ENCODE peak calls at places on chromosomes 4 and X, in eight cellular contexts. One of them, this sample, is unnamed.

GRCh38 chr4:142463195-142463594 is 382.9 kb downstream of the INPP4B start:
- DNase-seq in Peyer's patch: no peak
- DNase-seq in ovary: no peak
- DNase-seq in H1: no peak
- DNase-seq in NB4: no peak
- DNase-seq in IMR-90: no peak
- DNase-seq in heart left ventricle: no peak
- DNase-seq in sigmoid colon: no peak
- DNase-seq in this sample: no peak

GRCh38 chr4:42018451-42018850 is 28.1 kb downstream of the SLC30A9 start:
- DNase-seq in Peyer's patch: no peak
- DNase-seq in ovary: no peak
- DNase-seq in H1: no peak
- DNase-seq in NB4: no peak
- DNase-seq in IMR-90: no peak
- DNase-seq in heart left ventricle: no peak
- DNase-seq in sigmoid colon: no peak
- DNase-seq in this sample: no peak

GRCh38 chr4:142893012-142893411 is 46.9 kb upstream of the INPP4B start:
- DNase-seq in Peyer's patch: no peak
- DNase-seq in ovary: no peak
- DNase-seq in H1: no peak
- DNase-seq in NB4: no peak
- DNase-seq in IMR-90: no peak
- DNase-seq in heart left ventricle: no peak
- DNase-seq in sigmoid colon: no peak
- DNase-seq in this sample: no peak

GRCh38 chr4:141711211-141711610 is 74.8 kb downstream of the IL15 start:
- DNase-seq in Peyer's patch: no peak
- DNase-seq in ovary: no peak
- DNase-seq in H1: no peak
- DNase-seq in NB4: peak
- DNase-seq in IMR-90: peak
- DNase-seq in heart left ventricle: no peak
- DNase-seq in sigmoid colon: no peak
- DNase-seq in this sample: no peak

GRCh38 chr4:124711469-124712416 is 789 bp downstream of the ANKRD50 start:
- DNase-seq in Peyer's patch: peak
- DNase-seq in ovary: no peak
- DNase-seq in H1: peak
- DNase-seq in NB4: peak
- DNase-seq in IMR-90: peak
- DNase-seq in heart left ventricle: peak
- DNase-seq in sigmoid colon: peak
- DNase-seq in this sample: no peak

GRCh38 chr4:96347582-96347981 is 507.7 kb downstream of the PDHA2 start:
- DNase-seq in Peyer's patch: no peak
- DNase-seq in ovary: no peak
- DNase-seq in H1: no peak
- DNase-seq in NB4: no peak
- DNase-seq in IMR-90: no peak
- DNase-seq in heart left ventricle: no peak
- DNase-seq in sigmoid colon: no peak
- DNase-seq in this sample: no peak

GRCh38 chr4:14130551-14130950 is 503.0 kb upstream of the BOD1L1 start:
- DNase-seq in Peyer's patch: no peak
- DNase-seq in ovary: no peak
- DNase-seq in H1: no peak
- DNase-seq in NB4: no peak
- DNase-seq in IMR-90: peak
- DNase-seq in heart left ventricle: no peak
- DNase-seq in sigmoid colon: no peak
- DNase-seq in this sample: no peak

GRCh38 chr4:113951263-113951662 is 28.2 kb downstream of the ARSJ start:
- DNase-seq in Peyer's patch: no peak
- DNase-seq in ovary: peak
- DNase-seq in H1: no peak
- DNase-seq in NB4: no peak
- DNase-seq in IMR-90: peak
- DNase-seq in heart left ventricle: peak
- DNase-seq in sigmoid colon: no peak
- DNase-seq in this sample: no peak

GRCh38 chr4:106266201-106266600 is 49.8 kb downstream of the TBCK start:
- DNase-seq in Peyer's patch: no peak
- DNase-seq in ovary: no peak
- DNase-seq in H1: no peak
- DNase-seq in NB4: peak
- DNase-seq in IMR-90: peak
- DNase-seq in heart left ventricle: no peak
- DNase-seq in sigmoid colon: no peak
- DNase-seq in this sample: no peak

GRCh38 chr4:92952426-92952825 is 648.7 kb downstream of the GRID2 start:
- DNase-seq in Peyer's patch: no peak
- DNase-seq in ovary: no peak
- DNase-seq in H1: no peak
- DNase-seq in NB4: no peak
- DNase-seq in IMR-90: no peak
- DNase-seq in heart left ventricle: no peak
- DNase-seq in sigmoid colon: no peak
- DNase-seq in this sample: no peak

GRCh38 chr4:110527156-110527555 is 51.2 kb downstream of the ENPEP start:
- DNase-seq in Peyer's patch: no peak
- DNase-seq in ovary: no peak
- DNase-seq in H1: no peak
- DNase-seq in NB4: no peak
- DNase-seq in IMR-90: no peak
- DNase-seq in heart left ventricle: no peak
- DNase-seq in sigmoid colon: no peak
- DNase-seq in this sample: no peak

GRCh38 chrX:136273986-136274385 is 22.8 kb upstream of the MAP7D3 start:
- DNase-seq in Peyer's patch: no peak
- DNase-seq in ovary: no peak
- DNase-seq in H1: no peak
- DNase-seq in NB4: no peak
- DNase-seq in IMR-90: no peak
- DNase-seq in heart left ventricle: no peak
- DNase-seq in sigmoid colon: no peak
- DNase-seq in this sample: no peak

GRCh38 chr4:152033621-152034020 is 272.8 kb upstream of the GATB start:
- DNase-seq in Peyer's patch: no peak
- DNase-seq in ovary: no peak
- DNase-seq in H1: no peak
- DNase-seq in NB4: no peak
- DNase-seq in IMR-90: peak
- DNase-seq in heart left ventricle: peak
- DNase-seq in sigmoid colon: no peak
- DNase-seq in this sample: no peak

DNA sequence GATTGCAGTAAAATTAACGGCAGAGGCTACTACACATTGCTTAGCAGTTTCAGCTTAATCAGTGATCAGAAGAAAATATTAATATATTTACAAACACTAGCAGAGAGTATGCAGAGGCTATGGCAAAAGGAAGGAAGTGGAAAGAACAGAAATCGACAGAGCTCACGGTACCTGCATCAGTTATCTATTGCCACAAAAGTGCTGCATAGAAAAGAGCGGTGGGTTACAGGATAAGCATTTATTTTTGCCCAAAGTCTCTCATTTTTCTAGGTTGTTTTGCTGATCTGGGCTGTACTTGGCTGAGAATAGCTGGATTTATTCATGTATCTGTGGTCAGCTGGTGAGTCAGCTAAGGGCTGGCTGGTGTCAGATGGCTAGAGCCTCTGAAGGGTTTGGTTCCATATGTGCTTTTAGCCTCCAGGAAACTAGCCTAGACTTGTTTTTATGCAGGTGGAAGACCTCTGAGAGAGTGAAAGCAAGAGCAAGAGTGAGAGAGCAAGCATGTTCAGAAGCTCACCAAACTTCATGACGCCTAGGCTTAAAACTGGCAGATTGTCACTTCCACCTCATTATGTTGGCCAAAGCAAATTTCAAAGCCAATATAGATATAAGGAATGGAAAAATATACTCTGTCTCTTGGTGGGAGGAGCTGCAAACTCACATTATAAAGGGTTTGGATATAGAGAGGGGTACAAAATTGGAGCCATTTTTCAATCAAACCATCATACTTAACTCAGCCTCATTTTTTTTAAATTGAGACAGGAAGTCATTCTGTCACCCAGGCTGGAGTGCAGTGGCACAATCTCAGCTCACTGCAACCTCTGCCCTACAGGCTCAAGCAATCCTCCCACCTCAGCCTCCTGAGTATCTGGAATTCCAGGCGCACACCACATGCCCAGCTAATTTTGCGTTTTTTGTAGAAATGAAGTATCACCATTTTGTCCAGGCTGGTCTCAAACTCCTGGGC is 153.2 kb upstream of the RPL34 start:
- DNase-seq in Peyer's patch: no peak
- DNase-seq in ovary: no peak
- DNase-seq in H1: no peak
- DNase-seq in NB4: no peak
- DNase-seq in IMR-90: peak
- DNase-seq in heart left ventricle: no peak
- DNase-seq in sigmoid colon: no peak
- DNase-seq in this sample: no peak
- H3K4me3 ChIP-seq in Peyer's patch: no peak
- H3K4me3 ChIP-seq in ovary: no peak
- H3K4me3 ChIP-seq in H1: no peak
- H3K4me3 ChIP-seq in NB4: no peak
- H3K4me3 ChIP-seq in IMR-90: no peak
- H3K4me3 ChIP-seq in heart left ventricle: no peak
- H3K4me3 ChIP-seq in sigmoid colon: no peak
- H3K4me3 ChIP-seq in this sample: no peak

GRCh38 chr4:589219-589963 is 13.3 kb upstream of the TMEM271 start:
- DNase-seq in Peyer's patch: no peak
- DNase-seq in ovary: no peak
- DNase-seq in H1: no peak
- DNase-seq in NB4: no peak
- DNase-seq in IMR-90: no peak
- DNase-seq in heart left ventricle: no peak
- DNase-seq in sigmoid colon: no peak
- DNase-seq in this sample: no peak
- TF ChIP-seq CTCF in Peyer's patch: no peak
- TF ChIP-seq CTCF in ovary: no peak
- TF ChIP-seq CTCF in H1: no peak
- TF ChIP-seq CTCF in NB4: no peak
- TF ChIP-seq CTCF in IMR-90: no peak
- TF ChIP-seq CTCF in heart left ventricle: no peak
- TF ChIP-seq CTCF in sigmoid colon: no peak
- TF ChIP-seq CTCF in this sample: no peak

GRCh38 chr4:38674206-38675144 is 10.5 kb downstream of the KLF3 start:
- DNase-seq in Peyer's patch: no peak
- DNase-seq in ovary: no peak
- DNase-seq in H1: no peak
- DNase-seq in NB4: peak
- DNase-seq in IMR-90: no peak
- DNase-seq in heart left ventricle: no peak
- DNase-seq in sigmoid colon: no peak
- DNase-seq in this sample: no peak

GRCh38 chr4:38671594-38671943 is 7.6 kb downstream of the KLF3 start:
- DNase-seq in Peyer's patch: no peak
- DNase-seq in ovary: no peak
- DNase-seq in H1: no peak
- DNase-seq in NB4: no peak
- DNase-seq in IMR-90: no peak
- DNase-seq in heart left ventricle: no peak
- DNase-seq in sigmoid colon: no peak
- DNase-seq in this sample: no peak

GRCh38 chr4:38670939-38671593 is 7.1 kb downstream of the KLF3 start:
- DNase-seq in Peyer's patch: no peak
- DNase-seq in ovary: no peak
- DNase-seq in H1: no peak
- DNase-seq in NB4: peak
- DNase-seq in IMR-90: no peak
- DNase-seq in heart left ventricle: no peak
- DNase-seq in sigmoid colon: no peak
- DNase-seq in this sample: no peak

GRCh38 chr4:38673109-38673978 is 9.3 kb downstream of the KLF3 start:
- DNase-seq in Peyer's patch: peak
- DNase-seq in ovary: peak
- DNase-seq in H1: no peak
- DNase-seq in NB4: no peak
- DNase-seq in IMR-90: no peak
- DNase-seq in heart left ventricle: peak
- DNase-seq in sigmoid colon: no peak
- DNase-seq in this sample: peak

DNA sequence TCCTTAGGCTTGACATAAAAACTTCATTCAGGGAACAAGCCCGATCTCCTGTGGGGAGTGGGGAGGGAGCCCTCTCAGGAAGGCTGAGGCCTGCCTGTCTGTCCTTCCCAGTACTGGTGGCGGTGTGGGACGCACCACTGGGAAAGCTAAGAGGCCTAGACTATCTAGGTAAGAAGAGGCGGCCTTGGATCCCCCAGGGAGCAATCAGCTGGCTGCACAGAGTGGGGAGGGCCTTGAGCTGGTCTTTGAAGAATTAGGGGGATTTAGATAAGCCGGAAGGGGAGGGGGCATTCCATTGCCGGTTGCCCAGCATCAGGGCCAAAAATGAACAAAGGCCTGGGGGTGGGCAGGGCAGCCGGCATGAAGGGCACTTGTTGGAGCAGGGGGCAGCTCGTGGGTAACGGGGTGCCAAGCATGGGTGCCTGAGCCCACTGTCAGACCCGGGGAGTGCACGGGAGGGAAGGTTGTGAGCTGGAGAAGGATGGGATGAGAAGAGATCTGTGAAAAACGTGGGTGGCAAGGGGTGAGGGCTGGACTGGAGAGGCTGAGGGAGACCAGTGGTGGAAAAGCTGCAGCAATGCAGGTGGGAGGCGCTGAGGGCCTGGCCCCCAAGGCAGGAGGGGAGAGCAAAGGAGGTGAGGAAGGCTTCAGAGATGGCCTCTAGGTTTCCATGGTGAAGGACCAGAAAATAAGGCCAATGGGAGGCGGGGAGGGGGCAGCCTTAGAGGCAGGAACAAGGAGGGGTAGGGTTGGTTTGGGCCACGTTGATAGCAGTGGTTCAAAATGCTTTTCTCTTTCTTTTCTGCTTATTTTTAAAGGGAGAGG is 8.5 kb downstream of the KLF3 start:
- DNase-seq in Peyer's patch: no peak
- DNase-seq in ovary: peak
- DNase-seq in H1: no peak
- DNase-seq in NB4: no peak
- DNase-seq in IMR-90: no peak
- DNase-seq in heart left ventricle: peak
- DNase-seq in sigmoid colon: no peak
- DNase-seq in this sample: no peak
- TF ChIP-seq POLR2A in Peyer's patch: no peak
- TF ChIP-seq POLR2A in ovary: no peak
- TF ChIP-seq POLR2A in H1: no peak
- TF ChIP-seq POLR2A in NB4: no peak
- TF ChIP-seq POLR2A in IMR-90: no peak
- TF ChIP-seq POLR2A in heart left ventricle: no peak
- TF ChIP-seq POLR2A in sigmoid colon: no peak
- TF ChIP-seq POLR2A in this sample: no peak

DNA sequence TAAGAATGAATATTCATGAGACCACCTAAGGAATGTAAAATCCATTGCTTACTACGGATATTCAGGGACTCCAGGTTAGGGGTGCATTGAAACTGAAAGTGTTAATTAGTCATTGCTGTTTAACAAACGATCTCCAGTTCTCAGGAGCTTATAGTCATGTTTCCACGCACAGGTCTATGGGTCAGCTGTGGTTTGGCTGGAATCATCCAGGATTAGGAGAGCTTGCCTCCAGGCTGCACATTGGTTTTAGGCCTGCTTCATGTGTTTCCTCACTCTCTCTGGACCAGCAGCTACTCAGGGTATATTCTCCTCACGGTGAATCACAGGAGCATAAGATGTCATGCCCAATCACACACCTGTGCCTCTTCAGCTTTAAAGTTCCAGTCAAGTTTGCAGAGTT is 98.9 kb downstream of the ATXN3L start:
- DNase-seq in Peyer's patch: no peak
- DNase-seq in ovary: no peak
- DNase-seq in H1: no peak
- DNase-seq in NB4: no peak
- DNase-seq in IMR-90: peak
- DNase-seq in heart left ventricle: no peak
- DNase-seq in sigmoid colon: no peak
- DNase-seq in this sample: no peak
- H3K4me3 ChIP-seq in Peyer's patch: peak
- H3K4me3 ChIP-seq in ovary: no peak
- H3K4me3 ChIP-seq in H1: no peak
- H3K4me3 ChIP-seq in NB4: no peak
- H3K4me3 ChIP-seq in IMR-90: no peak
- H3K4me3 ChIP-seq in heart left ventricle: no peak
- H3K4me3 ChIP-seq in sigmoid colon: no peak
- H3K4me3 ChIP-seq in this sample: no peak